ENCODE peak calls at places on chromosomes 3 and 15, in five cellular contexts. R, H, G, Z and O are unnamed samples.

GRCh38 chr3:126270145-126270811 is 86.9 kb downstream of the KLF15 start:
- DNase-seq in Z (no peak), G (peak; percentile 10), R (no peak), H (no peak), O (no peak)

GRCh38 chr15:72368895-72369294 is 6.9 kb downstream of the HEXA start:
- DNase-seq in Z (no peak), H (peak; percentile 82), G (no peak), R (no peak), O (no peak)

GRCh38 chr3:40366203-40367162 is 20.5 kb upstream of the ENTPD3 start:
- DNase-seq in Z (no peak), H (no peak), R (no peak), G (peak; percentile 45), O (no peak)

GRCh38 chr15:101124731-101125558 is 126.9 kb downstream of the CHSY1 start:
- DNase-seq in R (no peak), Z (no peak), H (peak; percentile 68), G (peak; percentile 96), O (peak; percentile 96)

GRCh38 chr15:71812966-71813722 is 2.8 kb downstream of the NR2E3 start:
- DNase-seq in Z (no peak), R (no peak), G (no peak), H (no peak), O (no peak)

GRCh38 chr3:170695486-170696069 is 109.7 kb upstream of the SLC7A14 start:
- DNase-seq in Z (no peak), G (no peak), H (no peak), R (no peak), O (no peak)

GRCh38 chr15:40590635-40591105 is 3.4 kb upstream of the KNL1 start:
- DNase-seq in R (no peak), G (no peak), H (no peak), Z (no peak), O (no peak)

GRCh38 chr3:60045686-60046085 is 995.9 kb upstream of the CFAP20DC start:
- DNase-seq in H (no peak), R (no peak), G (no peak), Z (no peak), O (no peak)

GRCh38 chr3:87625911-87626310 is 349.5 kb upstream of the POU1F1 start:
- DNase-seq in H (no peak), R (no peak), Z (no peak), G (no peak), O (no peak)

GRCh38 chr15:76903251-76903681 is 1.9 kb downstream of the SCAPER start:
- DNase-seq in H (peak; percentile 80), Z (no peak), G (peak; percentile 51), R (no peak), O (peak; percentile 65)

GRCh38 chr3:6915898-6916297 is 55.0 kb downstream of the GRM7 start:
- DNase-seq in H (no peak), G (no peak), Z (no peak), R (no peak), O (no peak)

GRCh38 chr3:188950832-188951489 is 220.8 kb upstream of the TPRG1 start:
- DNase-seq in H (peak; percentile 42), Z (no peak), R (no peak), G (peak; percentile 99), O (peak; percentile 91)

GRCh38 chr3:123331651-123332050 is 117.2 kb downstream of the ADCY5 start:
- DNase-seq in R (no peak), H (no peak), G (no peak), Z (no peak), O (no peak)

GRCh38 chr15:82648257-82649103 is 1.3 kb upstream of the CPEB1 start:
- DNase-seq in G (no peak), Z (no peak), R (no peak), H (no peak), O (no peak)

GRCh38 chr15:40754574-40754882 is 526 bp downstream of the RMDN3 start:
- DNase-seq in Z (peak; percentile 28), R (no peak), H (peak; percentile 30), G (peak; percentile 14), O (no peak)

GRCh38 chr3:108608750-108609149 is 19.2 kb downstream of the DZIP3 start:
- DNase-seq in G (no peak), Z (no peak), H (no peak), R (no peak), O (no peak)

GRCh38 chr3:16868513-16868912 is 16.2 kb upstream of the PLCL2 start:
- DNase-seq in H (no peak), G (no peak), Z (no peak), R (no peak), O (no peak)

GRCh38 chr15:63244399-63244798 is 33.0 kb upstream of the APH1B start:
- DNase-seq in R (no peak), Z (no peak), H (no peak), G (no peak), O (no peak)

GRCh38 chr3:141114816-141115458 is 63.8 kb downstream of the SPSB4 start:
- DNase-seq in Z (peak; percentile 50), G (no peak), H (no peak), R (no peak), O (no peak)

GRCh38 chr15:101650145-101650544 is 2.0 kb downstream of the TM2D3 start:
- DNase-seq in R (no peak), G (no peak), Z (no peak), H (no peak), O (no peak)

GRCh38 chr15:69978603-69979002 is 119.1 kb downstream of the TLE3 start:
- DNase-seq in H (no peak), Z (no peak), G (no peak), R (no peak), O (no peak)

GRCh38 chr15:89813381-89814111 is 1.1 kb downstream of the ANPEP start:
- DNase-seq in G (no peak), H (peak; percentile 67), R (no peak), Z (no peak), O (no peak)

GRCh38 chr15:88447206-88447605 is 20.0 kb downstream of the MRPL46 start:
- DNase-seq in R (no peak), H (no peak), G (no peak), Z (no peak), O (no peak)

GRCh38 chr15:28931828-28932227 is 46.1 kb downstream of the APBA2 start:
- DNase-seq in G (no peak), H (no peak), Z (no peak), R (no peak), O (no peak)

DNA sequence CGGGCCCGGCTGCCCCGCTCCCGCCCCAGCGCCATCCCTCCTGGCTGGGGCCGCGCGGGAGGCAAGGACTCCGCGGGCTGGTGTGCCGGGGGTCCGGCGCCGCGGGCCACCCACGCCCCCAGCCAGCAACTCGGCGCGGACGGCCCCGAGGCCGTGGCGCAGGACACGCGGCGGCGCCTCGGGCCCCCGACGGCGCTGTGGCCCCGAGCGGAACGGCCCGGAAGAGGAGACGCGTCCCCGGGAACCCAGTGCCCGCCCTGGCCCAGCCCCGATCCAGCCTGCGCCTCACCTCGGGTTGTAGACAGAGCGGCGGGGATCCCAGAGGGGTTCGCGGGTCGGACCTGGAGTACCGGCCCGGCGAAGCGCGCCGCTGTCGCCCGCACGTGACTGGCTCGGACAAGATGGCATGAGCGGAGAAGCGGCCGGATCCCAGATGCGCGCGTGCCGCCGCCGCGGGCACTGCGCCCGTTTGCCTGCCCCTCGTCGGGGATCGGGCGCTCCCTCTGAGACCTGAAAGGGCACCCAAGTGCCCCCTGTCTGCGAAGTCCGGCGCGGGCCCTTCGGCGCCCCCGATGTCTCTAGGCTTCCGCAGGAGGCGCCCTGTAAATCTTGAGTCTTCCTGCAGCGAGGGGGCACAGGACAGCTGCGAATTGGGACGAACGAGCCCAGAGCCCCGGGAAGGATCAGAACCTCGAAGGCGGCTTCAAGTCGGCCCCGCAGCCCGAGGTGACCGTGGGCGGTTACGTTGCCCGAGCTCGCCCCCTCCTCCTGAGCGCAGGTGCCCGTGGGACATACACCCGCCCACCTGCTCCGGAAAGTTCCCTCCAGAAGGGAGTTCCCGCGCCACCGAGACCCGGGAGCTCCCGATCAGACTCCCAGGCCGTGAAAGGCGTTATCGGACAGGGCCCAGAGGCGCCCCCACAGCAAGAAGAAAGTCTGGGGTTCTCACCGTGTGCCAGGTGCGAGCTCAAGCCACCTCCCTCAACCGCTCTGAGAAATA is 598 bp upstream of the SFMBT1 start:
- DNase-seq in H (peak; percentile 51), R (peak; percentile 41), Z (no peak), G (peak; percentile 21), O (no peak)
- TF ChIP-seq CTCF in H (peak; percentile 13), R (peak; percentile 61), Z (no peak), G (no peak), O (peak; percentile 56)

GRCh38 chr3:164550857-164551256 is 527.4 kb downstream of the SI start:
- DNase-seq in Z (no peak), H (no peak), R (no peak), G (no peak), O (no peak)
- TF ChIP-seq CTCF in Z (no peak), H (no peak), R (peak; percentile 47), G (no peak), O (no peak)

GRCh38 chr3:45741742-45742141 is 52.5 kb downstream of the SACM1L start:
- DNase-seq in R (no peak), Z (no peak), G (no peak), H (no peak), O (no peak)

GRCh38 chr3:45741247-45741646 is 52.1 kb downstream of the SACM1L start:
- DNase-seq in Z (no peak), H (no peak), R (no peak), G (no peak), O (no peak)

GRCh38 chr3:45736707-45737106 is 47.5 kb downstream of the SACM1L start:
- DNase-seq in R (no peak), H (no peak), Z (no peak), G (no peak), O (no peak)

GRCh38 chr3:45739944-45740343 is 50.7 kb downstream of the SACM1L start:
- DNase-seq in G (no peak), H (no peak), Z (no peak), R (no peak), O (no peak)

DNA sequence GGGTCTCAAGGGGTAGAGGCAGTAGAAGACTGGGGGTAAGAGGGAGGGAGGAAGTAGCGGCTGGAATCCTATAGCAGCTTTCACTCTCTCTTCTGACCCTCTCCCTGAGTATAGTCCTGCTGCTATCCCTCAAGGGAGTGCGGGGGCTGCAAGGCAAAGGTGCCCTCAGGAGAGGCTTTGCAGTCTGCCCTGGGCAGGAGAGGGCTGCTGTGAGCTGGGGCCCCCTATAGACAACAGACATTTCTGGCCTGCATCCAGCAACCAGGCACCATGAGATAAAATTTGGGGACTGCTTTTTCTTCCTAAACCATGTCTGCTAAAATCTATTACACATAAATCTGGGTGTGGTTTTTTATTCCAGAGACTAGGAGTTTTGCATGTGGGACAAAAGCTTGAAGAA is 48.0 kb downstream of the SACM1L start:
- DNase-seq in Z (no peak), R (no peak), H (no peak), G (no peak), O (no peak)
- TF ChIP-seq CTCF in Z (no peak), R (no peak), H (no peak), G (no peak), O (no peak)

GRCh38 chr3:69385723-69386483 is at the start of gene FRMD4B:
- DNase-seq in R (peak; percentile 34), G (peak; percentile 18), Z (no peak), H (no peak), O (no peak)
- TF ChIP-seq CTCF in R (peak; percentile 39), G (no peak), Z (no peak), H (no peak), O (no peak)

DNA sequence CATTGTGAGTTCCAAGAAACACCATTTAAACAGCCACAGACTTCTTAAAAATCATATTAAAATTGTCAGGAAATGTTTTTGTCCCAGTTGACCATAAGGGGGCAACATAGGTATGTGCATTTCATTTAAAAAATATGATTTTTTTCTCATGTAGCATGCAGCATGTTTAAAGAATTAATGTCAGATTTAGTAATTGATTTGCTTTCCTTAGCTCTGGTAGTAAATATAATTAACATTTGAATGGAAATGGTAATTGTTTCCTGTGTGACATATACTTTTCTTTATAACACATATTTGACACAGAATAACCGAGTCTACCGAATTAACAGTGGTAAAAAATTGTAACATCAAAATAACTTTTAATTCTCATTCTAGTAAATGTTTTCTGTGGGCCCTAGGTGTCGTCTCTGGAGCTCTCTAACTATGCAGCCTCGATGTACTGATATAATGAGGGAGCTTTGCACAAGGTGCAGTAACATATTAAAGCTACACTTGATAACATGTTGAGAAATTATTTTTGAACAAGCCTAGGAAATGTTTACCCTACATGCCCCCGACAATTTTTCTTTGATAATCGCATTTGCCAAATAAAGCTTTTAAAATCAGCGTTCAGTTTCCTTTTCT is 34.9 kb downstream of the NXPE3 start:
- DNase-seq in G (peak; percentile 49), R (no peak), Z (no peak), H (peak; percentile 37), O (peak; percentile 30)
- TF ChIP-seq CTCF in G (peak; percentile 62), R (peak; percentile 70), Z (peak; percentile 24), H (peak; percentile 26), O (peak; percentile 89)